ENCODE peak calls at places on chromosomes 13 and 19, in four cellular contexts. One of them, this sample, is unnamed.

GRCh38 chr19:34733266-34733825 is 697 bp upstream of the ZNF181 start:
- DNase-seq in RPMI8226: no peak
- DNase-seq in astrocyte of the cerebellum: no peak
- DNase-seq in activated T-cell treated with anti-CD3 and anti-CD28 coated beads, Interleukin-2, amount 50 U/mL, for 4 hours: no peak
- DNase-seq in this sample: no peak

GRCh38 chr19:41542622-41543021 is 33.3 kb upstream of the CEACAM21 start:
- DNase-seq in activated T-cell treated with anti-CD3 and anti-CD28 coated beads, Interleukin-2, amount 50 U/mL, for 4 hours: no peak
- DNase-seq in astrocyte of the cerebellum: no peak
- DNase-seq in RPMI8226: no peak
- DNase-seq in this sample: no peak

GRCh38 chr13:112056284-112056727 is 10.6 kb upstream of the SOX1 start:
- DNase-seq in RPMI8226: no peak
- DNase-seq in activated T-cell treated with anti-CD3 and anti-CD28 coated beads, Interleukin-2, amount 50 U/mL, for 4 hours: no peak
- DNase-seq in astrocyte of the cerebellum: no peak
- DNase-seq in this sample: no peak

GRCh38 chr13:113652404-113653263 is 5.4 kb downstream of the ATP4B start:
- DNase-seq in RPMI8226: no peak
- DNase-seq in astrocyte of the cerebellum: no peak
- DNase-seq in activated T-cell treated with anti-CD3 and anti-CD28 coated beads, Interleukin-2, amount 50 U/mL, for 4 hours: no peak
- DNase-seq in this sample: peak; percentile 40

GRCh38 chr13:109904218-109904617 is 117.8 kb upstream of the IRS2 start:
- DNase-seq in activated T-cell treated with anti-CD3 and anti-CD28 coated beads, Interleukin-2, amount 50 U/mL, for 4 hours: no peak
- DNase-seq in RPMI8226: peak; percentile 36
- DNase-seq in astrocyte of the cerebellum: no peak
- DNase-seq in this sample: no peak

GRCh38 chr13:23044906-23045305 is 135.9 kb upstream of the SGCG start:
- DNase-seq in activated T-cell treated with anti-CD3 and anti-CD28 coated beads, Interleukin-2, amount 50 U/mL, for 4 hours: no peak
- DNase-seq in astrocyte of the cerebellum: no peak
- DNase-seq in RPMI8226: no peak
- DNase-seq in this sample: no peak

GRCh38 chr13:31848621-31849020 is 109.3 kb downstream of the RXFP2 start:
- DNase-seq in activated T-cell treated with anti-CD3 and anti-CD28 coated beads, Interleukin-2, amount 50 U/mL, for 4 hours: no peak
- DNase-seq in RPMI8226: no peak
- DNase-seq in astrocyte of the cerebellum: no peak
- DNase-seq in this sample: no peak

GRCh38 chr19:33688657-33688992 is 66.9 kb downstream of the CHST8 start:
- DNase-seq in activated T-cell treated with anti-CD3 and anti-CD28 coated beads, Interleukin-2, amount 50 U/mL, for 4 hours: no peak
- DNase-seq in astrocyte of the cerebellum: no peak
- DNase-seq in RPMI8226: no peak
- DNase-seq in this sample: no peak